ENCODE peak calls at places on chromosomes 6 and 20, in eight cellular contexts. One of them, this sample, is unnamed.

GRCh38 chr6:108565091-108565766 is 4.5 kb downstream of the FOXO3 start:
- DNase-seq in activated naive CD4-positive, alpha-beta T cell: no peak
- DNase-seq in ELF-1: no peak
- DNase-seq in CD8-positive, alpha-beta memory T cell: no peak
- DNase-seq in AG08396: no peak
- DNase-seq in astrocyte of the cerebellum: no peak
- DNase-seq in NCI-H1417: peak; percentile 47
- DNase-seq in neural crest cell: no peak
- DNase-seq in this sample: no peak

GRCh38 chr20:36214684-36215256 is 21.5 kb upstream of the AAR2 start:
- DNase-seq in activated naive CD4-positive, alpha-beta T cell: no peak
- DNase-seq in ELF-1: peak; percentile 27
- DNase-seq in CD8-positive, alpha-beta memory T cell: no peak
- DNase-seq in AG08396: peak; percentile 44
- DNase-seq in astrocyte of the cerebellum: no peak
- DNase-seq in NCI-H1417: no peak
- DNase-seq in neural crest cell: no peak
- DNase-seq in this sample: no peak

GRCh38 chr6:144336900-144337299 is 51.8 kb downstream of the UTRN start:
- DNase-seq in activated naive CD4-positive, alpha-beta T cell: no peak
- DNase-seq in ELF-1: no peak
- DNase-seq in CD8-positive, alpha-beta memory T cell: no peak
- DNase-seq in AG08396: no peak
- DNase-seq in astrocyte of the cerebellum: no peak
- DNase-seq in NCI-H1417: no peak
- DNase-seq in neural crest cell: no peak
- DNase-seq in this sample: no peak

GRCh38 chr6:33177552-33178446 is 14.5 kb downstream of the COL11A2 start:
- DNase-seq in activated naive CD4-positive, alpha-beta T cell: no peak
- DNase-seq in ELF-1: no peak
- DNase-seq in CD8-positive, alpha-beta memory T cell: no peak
- DNase-seq in AG08396: no peak
- DNase-seq in astrocyte of the cerebellum: no peak
- DNase-seq in NCI-H1417: no peak
- DNase-seq in neural crest cell: no peak
- DNase-seq in this sample: peak; percentile 34

GRCh38 chr6:148192310-148192709 is 150.3 kb upstream of the SASH1 start:
- DNase-seq in activated naive CD4-positive, alpha-beta T cell: no peak
- DNase-seq in ELF-1: no peak
- DNase-seq in CD8-positive, alpha-beta memory T cell: no peak
- DNase-seq in AG08396: peak; percentile 62
- DNase-seq in astrocyte of the cerebellum: peak; percentile 18
- DNase-seq in NCI-H1417: no peak
- DNase-seq in neural crest cell: no peak
- DNase-seq in this sample: no peak

GRCh38 chr6:134520181-134521115 is 202.5 kb upstream of the SGK1 start:
- DNase-seq in activated naive CD4-positive, alpha-beta T cell: no peak
- DNase-seq in ELF-1: no peak
- DNase-seq in CD8-positive, alpha-beta memory T cell: no peak
- DNase-seq in AG08396: no peak
- DNase-seq in astrocyte of the cerebellum: peak; percentile 49
- DNase-seq in NCI-H1417: no peak
- DNase-seq in neural crest cell: no peak
- DNase-seq in this sample: no peak

GRCh38 chr6:98847392-98847766 is 13.0 kb downstream of the POU3F2 start:
- DNase-seq in activated naive CD4-positive, alpha-beta T cell: no peak
- DNase-seq in ELF-1: no peak
- DNase-seq in CD8-positive, alpha-beta memory T cell: no peak
- DNase-seq in AG08396: no peak
- DNase-seq in astrocyte of the cerebellum: no peak
- DNase-seq in NCI-H1417: no peak
- DNase-seq in neural crest cell: no peak
- DNase-seq in this sample: no peak

GRCh38 chr6:113630738-113631535 is 226.2 kb upstream of the MARCKS start:
- DNase-seq in activated naive CD4-positive, alpha-beta T cell: no peak
- DNase-seq in ELF-1: no peak
- DNase-seq in CD8-positive, alpha-beta memory T cell: no peak
- DNase-seq in AG08396: peak; percentile 11
- DNase-seq in astrocyte of the cerebellum: no peak
- DNase-seq in NCI-H1417: no peak
- DNase-seq in neural crest cell: no peak
- DNase-seq in this sample: no peak

GRCh38 chr20:11041396-11041795 is 367.6 kb upstream of the JAG1 start:
- DNase-seq in activated naive CD4-positive, alpha-beta T cell: no peak
- DNase-seq in ELF-1: no peak
- DNase-seq in CD8-positive, alpha-beta memory T cell: no peak
- DNase-seq in AG08396: no peak
- DNase-seq in astrocyte of the cerebellum: no peak
- DNase-seq in NCI-H1417: no peak
- DNase-seq in neural crest cell: no peak
- DNase-seq in this sample: no peak

GRCh38 chr20:25525857-25526256 is 59.5 kb downstream of the NINL start:
- DNase-seq in activated naive CD4-positive, alpha-beta T cell: no peak
- DNase-seq in ELF-1: no peak
- DNase-seq in CD8-positive, alpha-beta memory T cell: no peak
- DNase-seq in AG08396: peak; percentile 93
- DNase-seq in astrocyte of the cerebellum: peak; percentile 98
- DNase-seq in NCI-H1417: no peak
- DNase-seq in neural crest cell: no peak
- DNase-seq in this sample: no peak

GRCh38 chr6:122845916-122846632 is 57.0 kb downstream of the SMPDL3A start:
- DNase-seq in activated naive CD4-positive, alpha-beta T cell: no peak
- DNase-seq in ELF-1: no peak
- DNase-seq in CD8-positive, alpha-beta memory T cell: no peak
- DNase-seq in AG08396: peak; percentile 17
- DNase-seq in astrocyte of the cerebellum: no peak
- DNase-seq in NCI-H1417: no peak
- DNase-seq in neural crest cell: no peak
- DNase-seq in this sample: no peak

GRCh38 chr6:43972915-43973304 is 154.3 kb downstream of the MRPL14 start:
- DNase-seq in activated naive CD4-positive, alpha-beta T cell: no peak
- DNase-seq in ELF-1: no peak
- DNase-seq in CD8-positive, alpha-beta memory T cell: no peak
- DNase-seq in AG08396: peak; percentile 77
- DNase-seq in astrocyte of the cerebellum: peak; percentile 87
- DNase-seq in NCI-H1417: no peak
- DNase-seq in neural crest cell: no peak
- DNase-seq in this sample: peak; percentile 0

GRCh38 chr6:167565884-167566491 is 241.1 kb downstream of the TTLL2 start:
- DNase-seq in activated naive CD4-positive, alpha-beta T cell: no peak
- DNase-seq in ELF-1: peak; percentile 55
- DNase-seq in CD8-positive, alpha-beta memory T cell: no peak
- DNase-seq in AG08396: no peak
- DNase-seq in astrocyte of the cerebellum: no peak
- DNase-seq in NCI-H1417: no peak
- DNase-seq in neural crest cell: no peak
- DNase-seq in this sample: no peak

GRCh38 chr6:110874880-110875547 is 429 bp downstream of the AMD1 start:
- DNase-seq in activated naive CD4-positive, alpha-beta T cell: peak; percentile 51
- DNase-seq in ELF-1: peak; percentile 56
- DNase-seq in CD8-positive, alpha-beta memory T cell: peak; percentile 20
- DNase-seq in AG08396: peak; percentile 38
- DNase-seq in astrocyte of the cerebellum: no peak
- DNase-seq in NCI-H1417: peak; percentile 69
- DNase-seq in neural crest cell: peak; percentile 29
- DNase-seq in this sample: no peak

GRCh38 chr6:167982063-167982462 is 15.4 kb upstream of the KIF25 start:
- DNase-seq in activated naive CD4-positive, alpha-beta T cell: no peak
- DNase-seq in ELF-1: no peak
- DNase-seq in CD8-positive, alpha-beta memory T cell: no peak
- DNase-seq in AG08396: no peak
- DNase-seq in astrocyte of the cerebellum: no peak
- DNase-seq in NCI-H1417: no peak
- DNase-seq in neural crest cell: no peak
- DNase-seq in this sample: no peak

GRCh38 chr6:128239146-128239545 is 281.3 kb downstream of the PTPRK start:
- DNase-seq in activated naive CD4-positive, alpha-beta T cell: no peak
- DNase-seq in ELF-1: no peak
- DNase-seq in CD8-positive, alpha-beta memory T cell: no peak
- DNase-seq in AG08396: no peak
- DNase-seq in astrocyte of the cerebellum: no peak
- DNase-seq in NCI-H1417: no peak
- DNase-seq in neural crest cell: no peak
- DNase-seq in this sample: no peak

GRCh38 chr20:4053071-4053470 is 37.7 kb upstream of the RNF24 start:
- DNase-seq in activated naive CD4-positive, alpha-beta T cell: no peak
- DNase-seq in ELF-1: no peak
- DNase-seq in CD8-positive, alpha-beta memory T cell: no peak
- DNase-seq in AG08396: no peak
- DNase-seq in astrocyte of the cerebellum: no peak
- DNase-seq in NCI-H1417: no peak
- DNase-seq in neural crest cell: no peak
- DNase-seq in this sample: no peak

GRCh38 chr20:49320460-49320859 is 42.6 kb upstream of the ZNFX1 start:
- DNase-seq in activated naive CD4-positive, alpha-beta T cell: no peak
- DNase-seq in ELF-1: peak; percentile 79
- DNase-seq in CD8-positive, alpha-beta memory T cell: no peak
- DNase-seq in AG08396: peak; percentile 61
- DNase-seq in astrocyte of the cerebellum: no peak
- DNase-seq in NCI-H1417: no peak
- DNase-seq in neural crest cell: no peak
- DNase-seq in this sample: no peak

GRCh38 chr20:24754691-24755090 is 194.4 kb upstream of the CST7 start:
- DNase-seq in activated naive CD4-positive, alpha-beta T cell: no peak
- DNase-seq in ELF-1: no peak
- DNase-seq in CD8-positive, alpha-beta memory T cell: no peak
- DNase-seq in AG08396: no peak
- DNase-seq in astrocyte of the cerebellum: no peak
- DNase-seq in NCI-H1417: no peak
- DNase-seq in neural crest cell: no peak
- DNase-seq in this sample: no peak

GRCh38 chr6:40627316-40627715 is 40.2 kb upstream of the LRFN2 start:
- DNase-seq in activated naive CD4-positive, alpha-beta T cell: no peak
- DNase-seq in ELF-1: peak; percentile 61
- DNase-seq in CD8-positive, alpha-beta memory T cell: no peak
- DNase-seq in AG08396: no peak
- DNase-seq in astrocyte of the cerebellum: no peak
- DNase-seq in NCI-H1417: no peak
- DNase-seq in neural crest cell: no peak
- DNase-seq in this sample: no peak

GRCh38 chr20:38298768-38299288 is 5.1 kb upstream of the BPI start:
- DNase-seq in activated naive CD4-positive, alpha-beta T cell: no peak
- DNase-seq in ELF-1: peak; percentile 39
- DNase-seq in CD8-positive, alpha-beta memory T cell: no peak
- DNase-seq in AG08396: peak; percentile 38
- DNase-seq in astrocyte of the cerebellum: no peak
- DNase-seq in NCI-H1417: no peak
- DNase-seq in neural crest cell: no peak
- DNase-seq in this sample: no peak

GRCh38 chr20:33653900-33654596 is 8.1 kb upstream of the C20orf144 start:
- DNase-seq in activated naive CD4-positive, alpha-beta T cell: no peak
- DNase-seq in ELF-1: no peak
- DNase-seq in CD8-positive, alpha-beta memory T cell: no peak
- DNase-seq in AG08396: no peak
- DNase-seq in astrocyte of the cerebellum: no peak
- DNase-seq in NCI-H1417: peak; percentile 97
- DNase-seq in neural crest cell: no peak
- DNase-seq in this sample: peak; percentile 28

GRCh38 chr6:82260890-82261732 is 13.6 kb upstream of the IBTK start:
- DNase-seq in activated naive CD4-positive, alpha-beta T cell: no peak
- DNase-seq in ELF-1: no peak
- DNase-seq in CD8-positive, alpha-beta memory T cell: no peak
- DNase-seq in AG08396: no peak
- DNase-seq in astrocyte of the cerebellum: no peak
- DNase-seq in NCI-H1417: no peak
- DNase-seq in neural crest cell: no peak
- DNase-seq in this sample: no peak

GRCh38 chr6:10369896-10370295 is 45.0 kb downstream of the TFAP2A start:
- DNase-seq in activated naive CD4-positive, alpha-beta T cell: no peak
- DNase-seq in ELF-1: no peak
- DNase-seq in CD8-positive, alpha-beta memory T cell: no peak
- DNase-seq in AG08396: no peak
- DNase-seq in astrocyte of the cerebellum: no peak
- DNase-seq in NCI-H1417: no peak
- DNase-seq in neural crest cell: no peak
- DNase-seq in this sample: no peak

GRCh38 chr6:130944486-130944885 is 117.3 kb downstream of the SMLR1 start:
- DNase-seq in activated naive CD4-positive, alpha-beta T cell: no peak
- DNase-seq in ELF-1: peak; percentile 25
- DNase-seq in CD8-positive, alpha-beta memory T cell: no peak
- DNase-seq in AG08396: no peak
- DNase-seq in astrocyte of the cerebellum: no peak
- DNase-seq in NCI-H1417: no peak
- DNase-seq in neural crest cell: peak; percentile 13
- DNase-seq in this sample: no peak

GRCh38 chr6:117956386-117956785 is 49.3 kb downstream of the SLC35F1 start:
- DNase-seq in activated naive CD4-positive, alpha-beta T cell: no peak
- DNase-seq in ELF-1: no peak
- DNase-seq in CD8-positive, alpha-beta memory T cell: no peak
- DNase-seq in AG08396: no peak
- DNase-seq in astrocyte of the cerebellum: no peak
- DNase-seq in NCI-H1417: no peak
- DNase-seq in neural crest cell: peak; percentile 50
- DNase-seq in this sample: no peak

GRCh38 chr20:11034025-11034424 is 360.2 kb upstream of the JAG1 start:
- DNase-seq in activated naive CD4-positive, alpha-beta T cell: no peak
- DNase-seq in ELF-1: no peak
- DNase-seq in CD8-positive, alpha-beta memory T cell: no peak
- DNase-seq in AG08396: no peak
- DNase-seq in astrocyte of the cerebellum: no peak
- DNase-seq in NCI-H1417: no peak
- DNase-seq in neural crest cell: no peak
- DNase-seq in this sample: no peak

GRCh38 chr20:56391596-56392281 is at the start of gene AURKA:
- DNase-seq in activated naive CD4-positive, alpha-beta T cell: no peak
- DNase-seq in ELF-1: no peak
- DNase-seq in CD8-positive, alpha-beta memory T cell: no peak
- DNase-seq in AG08396: no peak
- DNase-seq in astrocyte of the cerebellum: no peak
- DNase-seq in NCI-H1417: no peak
- DNase-seq in neural crest cell: no peak
- DNase-seq in this sample: no peak